ENCODE peak calls at places on chromosomes 11 and 22, in eight cellular contexts. W is non-pigmented ciliary epithelial cell, A is LHCN-M2, G is IMR-90, O is C1 segment of cervical spinal cord, Q is pons, J is Caco-2, N is HFFc6. I is an unnamed sample.

GRCh38 chr11:1844221-1845094 is 5.7 kb downstream of the TNNI2 start:
- DNase-seq in W (no peak), A (no peak), G (no peak), O (no peak), Q (no peak), J (no peak), N (no peak), I (peak)

GRCh38 chr11:88420165-88420781 is 82.7 kb upstream of the CTSC start:
- DNase-seq in W (no peak), A (peak), G (peak), O (no peak), Q (no peak), J (no peak), N (peak), I (peak)

GRCh38 chr11:17273668-17274321 is 2.7 kb upstream of the NUCB2 start:
- DNase-seq in W (no peak), A (peak), G (no peak), O (no peak), Q (no peak), J (peak), N (no peak), I (peak)

GRCh38 chr11:6468712-6469495 is 4.8 kb downstream of the TRIM3 start:
- DNase-seq in W (no peak), A (peak), G (peak), O (peak), Q (peak), J (peak), N (peak), I (peak)

GRCh38 chr22:45537734-45538181 is 35.1 kb downstream of the FBLN1 start:
- DNase-seq in W (peak), A (no peak), G (peak), O (peak), Q (peak), J (no peak), N (peak), I (no peak)

GRCh38 chr22:33051960-33052839 is 6.0 kb downstream of the SYN3 start:
- DNase-seq in W (no peak), A (no peak), G (no peak), O (no peak), Q (no peak), J (no peak), N (no peak), I (no peak)

GRCh38 chr11:96188625-96189006 is 154.4 kb downstream of the MAML2 start:
- DNase-seq in W (no peak), A (peak), G (peak), O (no peak), Q (peak), J (no peak), N (peak), I (peak)

GRCh38 chr22:23272834-23273233 is 92.5 kb downstream of the BCR start:
- DNase-seq in W (no peak), A (no peak), G (no peak), O (no peak), Q (no peak), J (no peak), N (no peak), I (no peak)

GRCh38 chr22:24772493-24773220 is 1.9 kb downstream of the PIWIL3 start:
- DNase-seq in W (peak), A (peak), G (peak), O (no peak), Q (no peak), J (peak), N (peak), I (no peak)

GRCh38 chr11:115092516-115092915 is 411.7 kb downstream of the CADM1 start:
- DNase-seq in W (no peak), A (no peak), G (no peak), O (no peak), Q (no peak), J (no peak), N (no peak), I (no peak)

GRCh38 chr22:46538816-46539163 is 1.4 kb upstream of the CELSR1 start:
- DNase-seq in W (no peak), A (no peak), G (peak), O (no peak), Q (no peak), J (no peak), N (peak), I (no peak)

GRCh38 chr22:50613291-50613981 is 12.8 kb downstream of the MAPK8IP2 start:
- DNase-seq in W (no peak), A (no peak), G (no peak), O (no peak), Q (no peak), J (no peak), N (no peak), I (no peak)

GRCh38 chr11:36312593-36312990 is 16.5 kb downstream of the PRR5L start:
- DNase-seq in W (no peak), A (peak), G (peak), O (no peak), Q (no peak), J (no peak), N (peak), I (peak)

I was measured in KBM-7.